ENCODE peak calls at places on chromosome 15, in four cellular contexts. D, J, T and C are unnamed samples. For H3K36me3, the result is how much of the 10 kb centered on the place peaks cover.

GRCh38 chr15:67824900-67825879 is at the start of gene SKOR1:
- DNase-seq in D (no peak), J (no peak), T (no peak), C (no peak)

GRCh38 chr15:61141497-61142125 is 87.5 kb downstream of the RORA start:
- DNase-seq in J (no peak), D (no peak), T (no peak), C (no peak)

GRCh38 chr15:89111352-89111751 is 23.1 kb downstream of the ABHD2 start:
- DNase-seq in T (no peak), D (no peak), J (no peak), C (no peak)

GRCh38 chr15:64875641-64876223 is 34.0 kb downstream of the PLEKHO2 start:
- DNase-seq in J (no peak), D (no peak), T (no peak), C (no peak)

GRCh38 chr15:88401269-88401971 is 65.8 kb downstream of the MRPL46 start:
- DNase-seq in T (no peak), D (no peak), J (no peak), C (no peak)

GRCh38 chr15:89772933-89773583 is 3.1 kb upstream of the MESP2 start:
- DNase-seq in D (no peak), J (no peak), T (no peak), C (no peak)

GRCh38 chr15:65336369-65336766 is 31.9 kb downstream of the RNU5B-1 start:
- DNase-seq in D (no peak), J (no peak), T (no peak), C (no peak)

GRCh38 chr15:83613716-83614115 is 40.2 kb upstream of the ADAMTSL3 start:
- DNase-seq in J (no peak), D (no peak), T (no peak), C (no peak)

GRCh38 chr15:100158368-100158767 is 183.4 kb downstream of the ADAMTS17 start:
- DNase-seq in D (no peak), T (no peak), J (no peak), C (no peak)

GRCh38 chr15:95284487-95284886 is 1046.0 kb upstream of the NR2F2 start:
- DNase-seq in D (no peak), T (no peak), J (no peak), C (no peak)

GRCh38 chr15:71112429-71112828 is 2.8 kb upstream of the THSD4 start:
- DNase-seq in J (no peak), T (no peak), D (no peak), C (no peak)

GRCh38 chr15:71115567-71116351 is 488 bp downstream of the THSD4 start:
- DNase-seq in J (no peak), T (peak), D (peak), C (no peak)

GRCh38 chr15:71116366-71116765 is 1.1 kb downstream of the THSD4 start:
- DNase-seq in T (no peak), D (peak), J (no peak), C (no peak)

GRCh38 chr15:71114887-71115566 is at the start of gene THSD4:
- DNase-seq in T (peak), J (peak), D (peak), C (no peak)

DNA sequence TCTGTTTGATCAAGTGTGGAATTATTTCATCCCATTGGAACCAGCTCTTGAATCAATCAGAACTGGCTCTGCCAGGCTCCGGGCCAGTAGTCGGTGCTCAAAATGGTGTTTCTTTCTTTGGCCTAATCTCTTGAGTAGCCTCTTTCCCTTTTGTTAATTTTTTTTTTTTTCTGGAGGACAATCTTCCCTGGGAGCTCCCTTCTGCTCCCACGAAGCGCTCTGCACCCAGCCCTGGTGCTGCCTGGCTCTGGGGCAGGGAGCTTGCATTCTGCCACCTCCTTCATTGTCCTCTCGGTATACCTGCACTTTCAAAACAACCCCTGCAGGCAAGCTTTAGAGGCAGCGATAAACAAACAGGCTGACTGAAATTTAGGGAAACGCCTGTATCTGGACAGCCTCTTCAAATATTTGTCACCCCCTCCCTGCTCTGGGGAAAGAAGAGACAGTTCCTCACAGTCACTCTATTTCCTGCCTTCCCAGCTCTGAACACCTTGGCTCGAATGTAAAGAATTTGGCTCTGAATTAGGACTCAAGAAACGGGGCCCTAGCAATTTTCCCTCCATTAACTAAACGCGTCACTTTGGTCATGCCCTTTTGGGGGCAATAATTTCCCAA is 1.1 kb upstream of the THSD4 start:
- DNase-seq in D (no peak), T (no peak), J (no peak), C (no peak)
- H3K4me3 ChIP-seq in D (no peak), T (no peak), J (peak), C (no peak)

GRCh38 chr15:62631325-62631724 is 411.2 kb upstream of the TPM1 start:
- DNase-seq in D (no peak), J (no peak), T (no peak), C (no peak)

GRCh38 chr15:62622775-62623174 is 419.8 kb upstream of the TPM1 start:
- DNase-seq in J (no peak), D (no peak), T (no peak), C (no peak)

GRCh38 chr15:62626903-62627302 is 415.6 kb upstream of the TPM1 start:
- DNase-seq in J (no peak), T (no peak), D (no peak), C (no peak)

GRCh38 chr15:62624541-62625399 is 417.8 kb upstream of the TPM1 start:
- DNase-seq in T (no peak), J (no peak), D (no peak), C (no peak)

GRCh38 chr15:62625421-62626033 is 417.0 kb upstream of the TPM1 start:
- DNase-seq in J (no peak), T (no peak), D (no peak), C (no peak)
- TF ChIP-seq EP300 in J (no peak), T (no peak), D (no peak), C (no peak)

DNA sequence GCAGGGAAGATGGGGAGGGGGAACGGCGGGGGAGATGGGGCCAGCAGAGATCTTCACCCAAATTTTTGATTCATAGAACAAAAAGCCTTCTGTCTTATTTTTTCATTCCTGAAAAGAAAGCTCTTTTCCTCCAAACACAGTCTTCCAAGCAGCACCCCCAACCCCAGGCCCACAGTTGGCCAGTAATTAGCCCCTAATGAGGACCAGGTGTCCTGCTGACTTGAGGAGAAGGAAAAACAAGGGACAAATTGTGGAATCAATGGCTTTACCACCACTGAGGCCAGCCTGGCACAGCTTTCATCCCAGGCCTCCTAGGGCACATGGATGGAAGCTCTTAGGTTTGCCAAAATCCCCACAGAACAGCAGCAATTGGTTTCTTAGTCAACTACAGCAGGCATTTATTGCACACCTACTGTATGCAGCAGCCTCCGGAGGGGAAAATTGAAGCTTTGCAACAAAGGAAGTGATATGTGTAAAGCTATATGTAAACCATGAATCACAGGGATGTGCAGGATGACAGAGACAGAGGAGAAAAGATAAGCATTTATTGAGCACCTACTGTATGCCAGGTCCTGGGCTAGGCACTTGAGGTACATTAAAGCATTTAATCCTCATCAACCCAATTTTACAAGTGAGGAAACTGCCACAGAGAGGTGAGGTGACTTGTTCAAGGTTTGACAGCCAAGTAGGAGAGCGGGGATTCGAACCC is 199.5 kb downstream of the TBC1D2B start:
- DNase-seq in D (no peak), T (no peak), J (no peak), C (no peak)
- H3K36me3 ChIP-seq in D (under half), T (under half), J (under half), C (under half)

GRCh38 chr15:29859293-29859692 is 37.0 kb upstream of the TJP1 start:
- DNase-seq in D (no peak), J (no peak), T (no peak), C (no peak)
- H3K4me3 ChIP-seq in D (no peak), J (no peak), T (no peak), C (no peak)

GRCh38 chr15:101528917-101529299 is 39.4 kb upstream of the PCSK6 start:
- DNase-seq in T (no peak), J (no peak), D (no peak), C (no peak)

GRCh38 chr15:101526890-101527289 is 37.4 kb upstream of the PCSK6 start:
- DNase-seq in J (no peak), D (no peak), T (no peak), C (no peak)

GRCh38 chr15:101530224-101530958 is 40.9 kb upstream of the PCSK6 start:
- DNase-seq in D (peak), J (no peak), T (no peak), C (no peak)

GRCh38 chr15:101526442-101526841 is 36.9 kb upstream of the PCSK6 start:
- DNase-seq in D (no peak), T (no peak), J (no peak), C (no peak)

DNA sequence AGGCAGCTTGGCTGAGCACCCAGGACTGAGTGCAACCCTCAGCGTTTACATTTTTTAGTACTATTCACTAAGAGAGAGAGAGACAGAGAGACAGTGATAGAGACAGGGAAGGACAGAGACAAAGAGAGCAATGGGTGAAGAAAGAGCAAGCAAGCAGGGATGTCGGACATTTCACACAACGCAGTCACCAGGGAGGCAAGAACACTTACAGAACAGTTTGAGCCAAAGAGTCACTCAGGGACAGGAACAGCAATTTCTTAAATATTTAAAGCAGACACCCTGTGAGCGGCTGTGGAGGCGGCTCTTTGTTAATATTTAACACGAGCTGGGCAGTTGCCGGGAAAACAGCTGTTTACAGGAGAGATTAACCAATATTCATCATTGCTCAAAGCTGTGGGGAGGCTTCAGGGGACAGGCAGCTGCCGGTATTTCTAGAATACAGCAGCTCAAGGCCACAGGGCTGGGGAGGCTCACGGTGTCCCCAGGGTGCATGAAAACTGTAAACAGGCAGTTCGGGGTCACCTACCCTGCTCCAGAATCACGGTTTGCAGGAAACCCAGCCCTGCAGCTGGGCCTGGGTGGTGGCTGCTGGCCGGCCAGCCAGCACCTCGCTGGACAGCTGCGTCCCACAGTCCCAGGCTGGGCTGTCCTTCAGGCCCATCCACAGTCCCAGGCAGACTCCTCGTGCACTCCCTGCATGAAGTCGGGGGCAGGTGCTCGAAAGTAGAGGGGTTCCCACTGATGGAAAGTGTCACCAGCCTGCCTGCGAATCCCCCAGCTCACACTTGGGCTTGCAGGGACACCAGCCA is 38.8 kb upstream of the PCSK6 start:
- DNase-seq in T (peak), D (peak), J (no peak), C (no peak)
- TF ChIP-seq EP300 in T (no peak), D (no peak), J (no peak), C (no peak)

DNA sequence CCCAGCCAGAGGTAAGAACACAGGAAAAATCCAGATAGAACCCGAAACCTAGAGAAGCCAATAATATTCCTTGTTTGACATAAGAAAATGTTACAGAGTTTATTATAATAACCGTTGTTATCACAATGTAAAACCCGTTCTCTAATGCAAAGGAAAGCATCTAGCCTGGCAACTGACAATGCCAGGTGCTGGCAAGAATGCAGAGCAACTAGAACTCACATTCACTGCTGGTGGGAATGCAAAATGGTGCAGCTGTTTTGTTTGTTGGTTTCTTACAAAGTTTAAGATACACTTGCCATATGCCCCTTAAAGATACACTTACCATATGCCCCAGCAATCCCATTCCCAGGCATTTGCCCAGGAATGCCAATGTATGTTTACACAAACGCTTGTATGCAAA is 23.4 kb downstream of the VPS39 start:
- DNase-seq in J (no peak), D (no peak), T (no peak), C (no peak)
- H3K36me3 ChIP-seq in J (under half), D (half or more), T (half or more), C (half or more)

GRCh38 chr15:33844186-33844585 is 124.1 kb upstream of the CHRM5 start:
- DNase-seq in D (no peak), J (peak), T (no peak), C (no peak)
- H3K4me3 ChIP-seq in D (no peak), J (no peak), T (no peak), C (no peak)

GRCh38 chr15:74960995-74961588 is 4.5 kb upstream of the RPP25 start:
- DNase-seq in J (no peak), D (no peak), T (no peak), C (no peak)
- TF ChIP-seq EP300 in J (no peak), D (no peak), T (no peak), C (no peak)

GRCh38 chr15:63736287-63736686 is 97.5 kb downstream of the HERC1 start:
- DNase-seq in T (no peak), D (no peak), J (no peak), C (no peak)

DNA sequence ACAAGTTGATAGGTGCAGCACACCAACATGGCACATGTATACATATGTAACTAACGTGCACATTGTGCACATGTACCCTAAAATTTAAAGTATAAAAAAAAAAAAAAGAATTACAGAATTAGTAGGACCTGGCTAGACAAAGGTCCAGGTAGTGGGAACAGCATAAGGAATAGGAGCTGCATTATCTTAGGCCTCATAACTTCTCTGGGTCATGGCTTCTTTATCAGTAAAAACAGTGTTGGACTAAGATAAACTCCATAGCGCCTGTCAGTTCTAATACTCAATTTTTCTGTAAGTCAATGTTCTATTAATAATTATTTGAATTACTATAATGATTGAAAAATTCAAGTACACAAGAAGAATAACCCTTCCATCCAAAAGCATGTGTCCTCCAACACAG is 98.3 kb downstream of the HERC1 start:
- DNase-seq in J (no peak), T (no peak), D (no peak), C (no peak)
- H3K36me3 ChIP-seq in J (under half), T (half or more), D (under half), C (half or more)